ENCODE peak calls at places on chromosomes 2 and 18, in nine cellular contexts. One of them, this sample, is unnamed.

GRCh38 chr2:127106457-127106997 is 427 bp downstream of the BIN1 start:
- DNase-seq in fibroblast of lung: no peak
- DNase-seq in transverse colon: no peak
- DNase-seq in kidney glomerular epithelial cell: no peak
- DNase-seq in activated naive CD8-positive, alpha-beta T cell treated with anti-CD3 and anti-CD28 coated beads, Interleukin-2, amount 10 ng/mL, durations not matched to agents 7 days and 5 days: peak; percentile 53
- DNase-seq in neural crest cell: peak; percentile 36
- DNase-seq in mesothelial cell of epicardium: peak; percentile 16
- DNase-seq in B cell: no peak
- DNase-seq in left cardiac atrium: peak; percentile 40
- DNase-seq in this sample: peak; percentile 27

GRCh38 chr18:78977627-78978271 is 1.9 kb upstream of the SALL3 start:
- DNase-seq in neural crest cell: no peak
- DNase-seq in left cardiac atrium: no peak
- DNase-seq in mesothelial cell of epicardium: no peak
- DNase-seq in B cell: no peak
- DNase-seq in transverse colon: no peak
- DNase-seq in fibroblast of lung: no peak
- DNase-seq in kidney glomerular epithelial cell: no peak
- DNase-seq in activated naive CD8-positive, alpha-beta T cell treated with anti-CD3 and anti-CD28 coated beads, Interleukin-2, amount 10 ng/mL, durations not matched to agents 7 days and 5 days: no peak
- DNase-seq in this sample: no peak

GRCh38 chr18:56532176-56532840 is 106.1 kb downstream of the TXNL1 start:
- DNase-seq in neural crest cell: no peak
- DNase-seq in fibroblast of lung: no peak
- DNase-seq in transverse colon: no peak
- DNase-seq in B cell: no peak
- DNase-seq in kidney glomerular epithelial cell: no peak
- DNase-seq in mesothelial cell of epicardium: no peak
- DNase-seq in activated naive CD8-positive, alpha-beta T cell treated with anti-CD3 and anti-CD28 coated beads, Interleukin-2, amount 10 ng/mL, durations not matched to agents 7 days and 5 days: no peak
- DNase-seq in left cardiac atrium: no peak
- DNase-seq in this sample: no peak

GRCh38 chr2:16664052-16664731 is 1.4 kb downstream of the CYRIA start:
- DNase-seq in mesothelial cell of epicardium: no peak
- DNase-seq in B cell: peak; percentile 75
- DNase-seq in activated naive CD8-positive, alpha-beta T cell treated with anti-CD3 and anti-CD28 coated beads, Interleukin-2, amount 10 ng/mL, durations not matched to agents 7 days and 5 days: no peak
- DNase-seq in neural crest cell: peak; percentile 21
- DNase-seq in kidney glomerular epithelial cell: peak; percentile 53
- DNase-seq in fibroblast of lung: peak; percentile 94
- DNase-seq in left cardiac atrium: peak; percentile 37
- DNase-seq in transverse colon: peak; percentile 48
- DNase-seq in this sample: peak; percentile 95

GRCh38 chr2:171807831-171808393 is 86.1 kb downstream of the SLC25A12 start:
- DNase-seq in transverse colon: no peak
- DNase-seq in left cardiac atrium: no peak
- DNase-seq in fibroblast of lung: no peak
- DNase-seq in mesothelial cell of epicardium: no peak
- DNase-seq in activated naive CD8-positive, alpha-beta T cell treated with anti-CD3 and anti-CD28 coated beads, Interleukin-2, amount 10 ng/mL, durations not matched to agents 7 days and 5 days: no peak
- DNase-seq in B cell: no peak
- DNase-seq in neural crest cell: no peak
- DNase-seq in kidney glomerular epithelial cell: no peak
- DNase-seq in this sample: no peak

GRCh38 chr2:189082576-189082975 is 97.0 kb downstream of the COL5A2 start:
- DNase-seq in kidney glomerular epithelial cell: no peak
- DNase-seq in mesothelial cell of epicardium: no peak
- DNase-seq in transverse colon: no peak
- DNase-seq in neural crest cell: no peak
- DNase-seq in activated naive CD8-positive, alpha-beta T cell treated with anti-CD3 and anti-CD28 coated beads, Interleukin-2, amount 10 ng/mL, durations not matched to agents 7 days and 5 days: no peak
- DNase-seq in fibroblast of lung: peak; percentile 97
- DNase-seq in B cell: no peak
- DNase-seq in left cardiac atrium: no peak
- DNase-seq in this sample: peak; percentile 89

GRCh38 chr18:26082475-26082874 is 7.9 kb downstream of the SS18 start:
- DNase-seq in activated naive CD8-positive, alpha-beta T cell treated with anti-CD3 and anti-CD28 coated beads, Interleukin-2, amount 10 ng/mL, durations not matched to agents 7 days and 5 days: no peak
- DNase-seq in B cell: no peak
- DNase-seq in mesothelial cell of epicardium: no peak
- DNase-seq in fibroblast of lung: peak; percentile 20
- DNase-seq in left cardiac atrium: no peak
- DNase-seq in transverse colon: no peak
- DNase-seq in kidney glomerular epithelial cell: no peak
- DNase-seq in neural crest cell: no peak
- DNase-seq in this sample: peak; percentile 59

GRCh38 chr2:182977463-182977862 is 60.8 kb downstream of the NCKAP1 start:
- DNase-seq in neural crest cell: no peak
- DNase-seq in activated naive CD8-positive, alpha-beta T cell treated with anti-CD3 and anti-CD28 coated beads, Interleukin-2, amount 10 ng/mL, durations not matched to agents 7 days and 5 days: no peak
- DNase-seq in left cardiac atrium: no peak
- DNase-seq in mesothelial cell of epicardium: no peak
- DNase-seq in kidney glomerular epithelial cell: no peak
- DNase-seq in fibroblast of lung: no peak
- DNase-seq in B cell: no peak
- DNase-seq in transverse colon: no peak
- DNase-seq in this sample: no peak

GRCh38 chr2:134300585-134300984 is 46.7 kb downstream of the MGAT5 start:
- DNase-seq in fibroblast of lung: no peak
- DNase-seq in kidney glomerular epithelial cell: no peak
- DNase-seq in activated naive CD8-positive, alpha-beta T cell treated with anti-CD3 and anti-CD28 coated beads, Interleukin-2, amount 10 ng/mL, durations not matched to agents 7 days and 5 days: no peak
- DNase-seq in mesothelial cell of epicardium: no peak
- DNase-seq in left cardiac atrium: no peak
- DNase-seq in B cell: no peak
- DNase-seq in neural crest cell: no peak
- DNase-seq in transverse colon: no peak
- DNase-seq in this sample: no peak

GRCh38 chr2:166675553-166675952 is 181.5 kb upstream of the SCN7A start:
- DNase-seq in kidney glomerular epithelial cell: no peak
- DNase-seq in B cell: no peak
- DNase-seq in fibroblast of lung: no peak
- DNase-seq in mesothelial cell of epicardium: no peak
- DNase-seq in neural crest cell: no peak
- DNase-seq in transverse colon: no peak
- DNase-seq in left cardiac atrium: no peak
- DNase-seq in activated naive CD8-positive, alpha-beta T cell treated with anti-CD3 and anti-CD28 coated beads, Interleukin-2, amount 10 ng/mL, durations not matched to agents 7 days and 5 days: no peak
- DNase-seq in this sample: no peak

GRCh38 chr2:167862787-167863186 is 384.6 kb downstream of the STK39 start:
- DNase-seq in B cell: no peak
- DNase-seq in transverse colon: no peak
- DNase-seq in kidney glomerular epithelial cell: peak; percentile 87
- DNase-seq in neural crest cell: no peak
- DNase-seq in left cardiac atrium: no peak
- DNase-seq in mesothelial cell of epicardium: no peak
- DNase-seq in fibroblast of lung: peak; percentile 5
- DNase-seq in activated naive CD8-positive, alpha-beta T cell treated with anti-CD3 and anti-CD28 coated beads, Interleukin-2, amount 10 ng/mL, durations not matched to agents 7 days and 5 days: no peak
- DNase-seq in this sample: peak; percentile 27

GRCh38 chr18:23283933-23284430 is 148.7 kb downstream of the CABLES1 start:
- DNase-seq in B cell: no peak
- DNase-seq in neural crest cell: no peak
- DNase-seq in kidney glomerular epithelial cell: peak; percentile 61
- DNase-seq in transverse colon: no peak
- DNase-seq in mesothelial cell of epicardium: no peak
- DNase-seq in fibroblast of lung: peak; percentile 46
- DNase-seq in activated naive CD8-positive, alpha-beta T cell treated with anti-CD3 and anti-CD28 coated beads, Interleukin-2, amount 10 ng/mL, durations not matched to agents 7 days and 5 days: no peak
- DNase-seq in left cardiac atrium: no peak
- DNase-seq in this sample: peak; percentile 60

GRCh38 chr2:189876271-189876670 is 92.0 kb downstream of the PMS1 start:
- DNase-seq in left cardiac atrium: no peak
- DNase-seq in fibroblast of lung: no peak
- DNase-seq in kidney glomerular epithelial cell: no peak
- DNase-seq in neural crest cell: no peak
- DNase-seq in B cell: peak; percentile 7
- DNase-seq in transverse colon: no peak
- DNase-seq in mesothelial cell of epicardium: no peak
- DNase-seq in activated naive CD8-positive, alpha-beta T cell treated with anti-CD3 and anti-CD28 coated beads, Interleukin-2, amount 10 ng/mL, durations not matched to agents 7 days and 5 days: no peak
- DNase-seq in this sample: no peak

GRCh38 chr2:237510502-237511217 is 23.6 kb downstream of the MLPH start:
- DNase-seq in transverse colon: no peak
- DNase-seq in mesothelial cell of epicardium: no peak
- DNase-seq in neural crest cell: no peak
- DNase-seq in B cell: no peak
- DNase-seq in left cardiac atrium: no peak
- DNase-seq in kidney glomerular epithelial cell: no peak
- DNase-seq in activated naive CD8-positive, alpha-beta T cell treated with anti-CD3 and anti-CD28 coated beads, Interleukin-2, amount 10 ng/mL, durations not matched to agents 7 days and 5 days: no peak
- DNase-seq in fibroblast of lung: no peak
- DNase-seq in this sample: no peak

GRCh38 chr2:189444322-189444721 is 3.0 kb downstream of the WDR75 start:
- DNase-seq in neural crest cell: no peak
- DNase-seq in kidney glomerular epithelial cell: no peak
- DNase-seq in activated naive CD8-positive, alpha-beta T cell treated with anti-CD3 and anti-CD28 coated beads, Interleukin-2, amount 10 ng/mL, durations not matched to agents 7 days and 5 days: no peak
- DNase-seq in transverse colon: no peak
- DNase-seq in mesothelial cell of epicardium: no peak
- DNase-seq in left cardiac atrium: no peak
- DNase-seq in fibroblast of lung: peak; percentile 50
- DNase-seq in B cell: no peak
- DNase-seq in this sample: peak; percentile 41

GRCh38 chr18:11514267-11514666 is 95.1 kb upstream of the SLC35G4 start:
- DNase-seq in B cell: no peak
- DNase-seq in activated naive CD8-positive, alpha-beta T cell treated with anti-CD3 and anti-CD28 coated beads, Interleukin-2, amount 10 ng/mL, durations not matched to agents 7 days and 5 days: no peak
- DNase-seq in mesothelial cell of epicardium: no peak
- DNase-seq in fibroblast of lung: no peak
- DNase-seq in left cardiac atrium: no peak
- DNase-seq in transverse colon: no peak
- DNase-seq in kidney glomerular epithelial cell: no peak
- DNase-seq in neural crest cell: no peak
- DNase-seq in this sample: no peak

GRCh38 chr2:58057890-58058590 is 11.4 kb downstream of the VRK2 start:
- DNase-seq in left cardiac atrium: no peak
- DNase-seq in B cell: no peak
- DNase-seq in fibroblast of lung: no peak
- DNase-seq in transverse colon: no peak
- DNase-seq in neural crest cell: no peak
- DNase-seq in mesothelial cell of epicardium: no peak
- DNase-seq in kidney glomerular epithelial cell: no peak
- DNase-seq in activated naive CD8-positive, alpha-beta T cell treated with anti-CD3 and anti-CD28 coated beads, Interleukin-2, amount 10 ng/mL, durations not matched to agents 7 days and 5 days: no peak
- DNase-seq in this sample: no peak

GRCh38 chr18:50578651-50579050 is 18.8 kb downstream of the MAPK4 start:
- DNase-seq in fibroblast of lung: no peak
- DNase-seq in kidney glomerular epithelial cell: no peak
- DNase-seq in neural crest cell: no peak
- DNase-seq in transverse colon: no peak
- DNase-seq in B cell: no peak
- DNase-seq in activated naive CD8-positive, alpha-beta T cell treated with anti-CD3 and anti-CD28 coated beads, Interleukin-2, amount 10 ng/mL, durations not matched to agents 7 days and 5 days: no peak
- DNase-seq in mesothelial cell of epicardium: no peak
- DNase-seq in left cardiac atrium: no peak
- DNase-seq in this sample: no peak

GRCh38 chr2:107584577-107584976 is 242.1 kb upstream of the RGPD4 start:
- DNase-seq in transverse colon: no peak
- DNase-seq in mesothelial cell of epicardium: no peak
- DNase-seq in B cell: no peak
- DNase-seq in fibroblast of lung: no peak
- DNase-seq in neural crest cell: no peak
- DNase-seq in left cardiac atrium: no peak
- DNase-seq in activated naive CD8-positive, alpha-beta T cell treated with anti-CD3 and anti-CD28 coated beads, Interleukin-2, amount 10 ng/mL, durations not matched to agents 7 days and 5 days: no peak
- DNase-seq in kidney glomerular epithelial cell: peak; percentile 7
- DNase-seq in this sample: peak; percentile 69

GRCh38 chr2:231648579-231649174 is 56.0 kb downstream of the TEX44 start:
- DNase-seq in fibroblast of lung: peak; percentile 52
- DNase-seq in activated naive CD8-positive, alpha-beta T cell treated with anti-CD3 and anti-CD28 coated beads, Interleukin-2, amount 10 ng/mL, durations not matched to agents 7 days and 5 days: peak; percentile 75
- DNase-seq in kidney glomerular epithelial cell: no peak
- DNase-seq in B cell: peak; percentile 76
- DNase-seq in mesothelial cell of epicardium: no peak
- DNase-seq in left cardiac atrium: peak; percentile 59
- DNase-seq in neural crest cell: peak; percentile 60
- DNase-seq in transverse colon: peak; percentile 89
- DNase-seq in this sample: peak; percentile 55

GRCh38 chr18:31268985-31269406 is 49.0 kb upstream of the DSG1 start:
- DNase-seq in left cardiac atrium: no peak
- DNase-seq in activated naive CD8-positive, alpha-beta T cell treated with anti-CD3 and anti-CD28 coated beads, Interleukin-2, amount 10 ng/mL, durations not matched to agents 7 days and 5 days: no peak
- DNase-seq in fibroblast of lung: no peak
- DNase-seq in kidney glomerular epithelial cell: peak; percentile 81
- DNase-seq in transverse colon: no peak
- DNase-seq in B cell: no peak
- DNase-seq in mesothelial cell of epicardium: no peak
- DNase-seq in neural crest cell: no peak
- DNase-seq in this sample: peak; percentile 44

GRCh38 chr2:17662723-17663122 is 90.9 kb downstream of the SMC6 start:
- DNase-seq in fibroblast of lung: no peak
- DNase-seq in activated naive CD8-positive, alpha-beta T cell treated with anti-CD3 and anti-CD28 coated beads, Interleukin-2, amount 10 ng/mL, durations not matched to agents 7 days and 5 days: no peak
- DNase-seq in left cardiac atrium: no peak
- DNase-seq in mesothelial cell of epicardium: no peak
- DNase-seq in neural crest cell: no peak
- DNase-seq in kidney glomerular epithelial cell: no peak
- DNase-seq in transverse colon: no peak
- DNase-seq in B cell: no peak
- DNase-seq in this sample: no peak

GRCh38 chr2:132929786-132930185 is 259.8 kb upstream of the LYPD1 start:
- DNase-seq in activated naive CD8-positive, alpha-beta T cell treated with anti-CD3 and anti-CD28 coated beads, Interleukin-2, amount 10 ng/mL, durations not matched to agents 7 days and 5 days: no peak
- DNase-seq in mesothelial cell of epicardium: no peak
- DNase-seq in neural crest cell: no peak
- DNase-seq in transverse colon: no peak
- DNase-seq in left cardiac atrium: no peak
- DNase-seq in kidney glomerular epithelial cell: no peak
- DNase-seq in B cell: no peak
- DNase-seq in fibroblast of lung: no peak
- DNase-seq in this sample: peak; percentile 13

GRCh38 chr2:168851674-168852320 is 38.4 kb downstream of the SPC25 start:
- DNase-seq in mesothelial cell of epicardium: no peak
- DNase-seq in fibroblast of lung: peak; percentile 66
- DNase-seq in transverse colon: no peak
- DNase-seq in neural crest cell: no peak
- DNase-seq in kidney glomerular epithelial cell: peak; percentile 34
- DNase-seq in left cardiac atrium: peak; percentile 58
- DNase-seq in B cell: no peak
- DNase-seq in activated naive CD8-positive, alpha-beta T cell treated with anti-CD3 and anti-CD28 coated beads, Interleukin-2, amount 10 ng/mL, durations not matched to agents 7 days and 5 days: no peak
- DNase-seq in this sample: peak; percentile 91